ENCODE peak calls at places on chromosomes 4 and X, in eight cellular contexts. V is testis, Q is AG04450, Y is RWPE1, T is endothelial cell of umbilical vein, D is fibroblast of lung, M is substantia nigra, P is cardiac muscle cell. J is an unnamed sample.

GRCh38 chr4:150297861-150298474 is 219.7 kb downstream of the DCLK2 start:
- DNase-seq in Y (no peak), Q (peak), V (peak), P (peak), M (no peak), D (peak), T (peak), J (no peak)

GRCh38 chrX:153549807-153550206 is 32.4 kb downstream of the ATP2B3 start:
- DNase-seq in D (no peak), V (no peak), P (no peak), Y (no peak), Q (no peak), M (no peak), T (no peak), J (no peak)

GRCh38 chrX:115561605-115562491 is 874 bp downstream of the PLS3 start:
- DNase-seq in V (peak), Y (peak), D (peak), M (peak), Q (no peak), P (peak), T (peak), J (no peak)

GRCh38 chr4:177964061-177964460 is 521.8 kb upstream of the AGA start:
- DNase-seq in D (peak), V (no peak), T (no peak), Q (no peak), P (no peak), Y (peak), M (no peak), J (no peak)

GRCh38 chrX:17854521-17854920 is 6.6 kb downstream of the RAI2 start:
- DNase-seq in Q (no peak), V (peak), M (no peak), Y (no peak), T (no peak), P (no peak), D (no peak), J (no peak)

GRCh38 chr4:145481164-145481941 is at the start of gene SMAD1:
- DNase-seq in M (peak), T (peak), Y (peak), Q (peak), V (peak), D (peak), P (peak), J (no peak)

GRCh38 chr4:56374956-56375355 is 12.3 kb downstream of the AASDH start:
- DNase-seq in Y (no peak), Q (no peak), P (no peak), D (no peak), M (no peak), V (no peak), T (no peak), J (no peak)

GRCh38 chrX:67338262-67338661 is 205.6 kb upstream of the AR start:
- DNase-seq in V (no peak), D (no peak), P (no peak), Q (no peak), M (no peak), T (no peak), Y (no peak), J (no peak)

GRCh38 chr4:102172341-102172740 is 172.9 kb downstream of the SLC39A8 start:
- DNase-seq in V (no peak), Y (no peak), D (peak), T (no peak), P (no peak), Q (no peak), M (no peak), J (no peak)

GRCh38 chr4:168511780-168512467 is 15.1 kb downstream of the PALLD start:
- DNase-seq in P (no peak), M (no peak), D (no peak), Y (no peak), T (no peak), V (no peak), Q (no peak), J (peak)

GRCh38 chr4:142721187-142721586 is 124.9 kb downstream of the INPP4B start:
- DNase-seq in D (peak), Y (peak), P (peak), Q (no peak), V (no peak), T (no peak), M (no peak), J (no peak)

GRCh38 chr4:2364654-2365053 is 53.8 kb downstream of the ZFYVE28 start:
- DNase-seq in M (no peak), Q (no peak), Y (peak), P (peak), T (no peak), V (peak), D (peak), J (peak)

GRCh38 chr4:173264960-173265281 is 69.2 kb downstream of the HMGB2 start:
- DNase-seq in T (no peak), D (no peak), P (no peak), M (no peak), Q (no peak), Y (no peak), V (no peak), J (no peak)

DNA sequence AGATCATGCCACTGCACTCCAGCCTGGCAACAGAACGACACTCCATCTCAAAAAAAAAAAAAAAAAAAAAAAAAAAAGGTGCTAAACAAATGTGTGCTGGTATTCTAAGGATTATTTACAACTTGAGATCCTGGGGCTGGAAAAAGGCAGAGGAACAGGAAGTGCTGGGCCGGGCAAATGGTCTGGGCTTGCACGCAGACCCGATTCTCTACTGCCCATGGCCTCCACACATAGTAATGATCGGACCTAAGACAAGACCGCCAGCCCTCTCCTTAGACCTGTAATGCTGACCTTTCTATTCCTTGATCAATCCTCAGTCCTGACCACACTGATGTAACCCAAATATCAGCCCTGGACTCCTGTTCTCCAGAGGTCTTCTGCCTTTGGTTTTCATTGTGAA is 67.8 kb downstream of the EFNB1 start:
- DNase-seq in V (no peak), P (no peak), Y (no peak), Q (no peak), M (no peak), D (no peak), T (no peak), J (no peak)
- H3K27ac ChIP-seq in V (no peak), P (no peak), Y (peak), Q (no peak), M (no peak), D (no peak), T (no peak), J (no peak)

GRCh38 chr4:97656034-97656720 is 487.1 kb downstream of the STPG2 start:
- DNase-seq in D (peak), M (no peak), V (no peak), Q (no peak), P (peak), Y (peak), T (no peak), J (no peak)
- H3K27ac ChIP-seq in D (no peak), M (no peak), V (no peak), Q (no peak), P (no peak), Y (no peak), T (no peak), J (no peak)

DNA sequence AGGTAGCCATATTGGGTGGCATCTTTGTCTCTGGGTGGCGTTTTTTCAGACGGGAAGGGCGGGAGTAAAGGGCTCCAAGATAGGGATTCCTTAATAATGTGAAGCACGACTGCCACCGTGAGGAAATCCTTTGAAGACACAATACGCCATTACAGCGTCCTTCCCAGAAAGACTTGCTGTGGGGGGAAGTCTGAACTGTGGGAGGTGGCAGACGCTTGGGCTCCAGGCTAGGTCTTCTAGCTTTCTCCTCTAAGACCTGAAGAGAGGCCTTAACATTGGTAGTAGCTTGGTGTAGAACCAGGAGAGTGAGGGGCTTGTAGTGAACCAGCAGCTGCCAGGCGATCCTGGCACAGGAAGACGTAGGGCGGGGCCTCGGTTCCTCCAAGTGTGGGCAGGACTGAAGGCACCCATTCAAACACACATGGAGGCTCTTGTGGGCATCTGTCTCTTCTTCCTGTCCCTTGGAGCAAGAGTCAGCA is 197.3 kb downstream of the OR13H1 start:
- DNase-seq in P (no peak), Y (no peak), T (no peak), D (peak), M (no peak), Q (no peak), V (no peak), J (no peak)
- H3K27ac ChIP-seq in P (no peak), Y (no peak), T (no peak), D (no peak), M (no peak), Q (no peak), V (no peak), J (no peak)

DNA sequence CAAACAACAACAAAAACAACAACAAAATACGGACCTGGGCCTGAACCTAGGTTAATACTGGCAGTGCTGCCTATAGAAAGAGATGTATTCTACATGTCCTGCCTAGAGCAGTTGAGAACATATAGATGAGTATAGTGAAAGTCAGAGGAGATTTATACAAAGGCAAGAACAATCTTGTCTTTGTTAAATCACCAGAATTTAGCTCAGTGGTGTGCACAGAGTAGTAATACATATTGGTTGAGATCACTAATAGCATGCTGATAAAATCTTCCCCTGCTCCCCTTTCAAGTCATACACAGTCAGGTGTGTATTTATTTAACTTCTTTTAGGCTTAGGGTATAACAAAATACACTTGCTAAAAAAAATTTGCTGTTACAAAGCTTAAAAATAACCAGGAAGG is 247.8 kb downstream of the ADGRL3 start:
- DNase-seq in T (no peak), M (no peak), V (no peak), Q (no peak), Y (no peak), D (no peak), P (no peak), J (no peak)
- H3K27ac ChIP-seq in T (no peak), M (no peak), V (no peak), Q (no peak), Y (no peak), D (no peak), P (no peak), J (no peak)

GRCh38 chr4:16418814-16419213 is 192.5 kb upstream of the TAPT1 start:
- DNase-seq in V (no peak), Y (peak), Q (no peak), P (peak), D (peak), M (no peak), T (peak), J (no peak)
- H3K27ac ChIP-seq in V (no peak), Y (no peak), Q (peak), P (no peak), D (no peak), M (no peak), T (no peak), J (no peak)

DNA sequence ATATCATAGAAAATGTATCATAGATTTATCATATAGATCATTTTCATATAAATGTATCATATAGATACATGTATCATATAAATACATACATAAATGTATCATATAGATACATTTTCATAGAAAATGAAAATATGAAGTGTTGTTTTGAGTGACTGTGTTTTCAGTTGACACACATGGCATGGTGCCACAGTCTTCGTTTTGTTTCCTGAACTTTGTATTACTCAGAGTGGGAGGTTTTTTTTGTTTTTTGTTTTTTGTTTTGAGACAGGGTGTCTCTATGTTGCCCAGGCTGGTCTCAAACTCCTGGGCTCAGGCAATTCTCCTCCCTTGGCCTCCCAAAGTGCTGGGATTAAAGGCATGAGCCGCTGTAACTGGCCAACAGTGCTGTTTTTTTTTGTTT is 3.9 kb downstream of the RBM10 start:
- DNase-seq in V (no peak), Q (no peak), Y (no peak), M (no peak), D (no peak), P (peak), T (peak), J (no peak)
- H3K27ac ChIP-seq in V (no peak), Q (no peak), Y (no peak), M (no peak), D (no peak), P (no peak), T (peak), J (no peak)

GRCh38 chrX:54695231-54695630 is 102.8 kb downstream of the ITIH6 start:
- DNase-seq in V (peak), T (no peak), M (no peak), Q (no peak), P (peak), D (no peak), Y (no peak), J (no peak)
- H3K27ac ChIP-seq in V (no peak), T (no peak), M (no peak), Q (no peak), P (no peak), D (no peak), Y (no peak), J (no peak)

GRCh38 chr4:68865760-68866159 is 50.0 kb downstream of the UGT2B10 start:
- DNase-seq in T (no peak), Y (no peak), Q (no peak), D (no peak), V (no peak), P (no peak), M (no peak), J (no peak)
- H3K27ac ChIP-seq in T (no peak), Y (no peak), Q (no peak), D (no peak), V (no peak), P (no peak), M (no peak), J (no peak)

DNA sequence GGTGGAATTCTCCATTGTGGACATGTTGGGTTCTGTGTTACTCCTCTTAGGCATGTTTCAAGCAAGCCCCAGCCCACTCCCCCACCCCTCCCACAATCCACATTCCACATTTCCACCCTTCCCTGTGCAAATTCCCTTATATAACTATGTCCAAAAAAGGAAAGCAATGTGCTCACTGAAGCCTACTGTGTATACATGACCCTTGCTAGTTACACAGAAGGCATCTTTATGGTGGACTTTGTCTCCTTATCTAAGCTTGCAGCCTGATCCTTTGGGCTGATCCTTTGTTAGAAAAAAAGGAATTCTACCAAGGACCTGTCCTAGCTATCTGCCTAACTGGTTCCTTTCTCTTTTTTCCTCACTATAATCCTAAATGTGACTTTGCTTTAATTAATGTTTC is 796.8 kb downstream of the NLGN4X start:
- DNase-seq in Q (no peak), D (no peak), M (no peak), T (no peak), V (no peak), P (no peak), Y (no peak), J (no peak)
- H3K27ac ChIP-seq in Q (no peak), D (no peak), M (no peak), T (no peak), V (no peak), P (no peak), Y (no peak), J (no peak)

GRCh38 chrX:12971282-12972003 is 3.5 kb upstream of the TMSB4X start:
- DNase-seq in T (no peak), Q (no peak), Y (no peak), V (peak), M (no peak), D (no peak), P (no peak), J (peak)

GRCh38 chrX:12970691-12971202 is 4.2 kb upstream of the TMSB4X start:
- DNase-seq in M (peak), T (peak), V (peak), P (peak), Y (no peak), Q (no peak), D (peak), J (peak)

GRCh38 chrX:12966151-12966550 is 8.8 kb upstream of the TMSB4X start:
- DNase-seq in V (no peak), Q (no peak), D (no peak), Y (no peak), T (no peak), P (no peak), M (no peak), J (no peak)

GRCh38 chrX:12965390-12965940 is 9.4 kb upstream of the TMSB4X start:
- DNase-seq in T (no peak), M (no peak), V (no peak), P (no peak), Y (no peak), Q (no peak), D (no peak), J (no peak)

GRCh38 chrX:12967711-12968465 is 7.0 kb upstream of the TMSB4X start:
- DNase-seq in Q (no peak), T (no peak), M (no peak), Y (no peak), P (no peak), V (no peak), D (no peak), J (no peak)
- H3K27ac ChIP-seq in Q (no peak), T (no peak), M (peak), Y (no peak), P (no peak), V (no peak), D (no peak), J (peak)